ENCODE peak calls at places on chromosome 5, in seven cellular contexts. Y, Z, T, P, L, M and R are unnamed samples.

GRCh38 chr5:90386099-90386710 is 23.4 kb downstream of the CETN3 start:
- DNase-seq in P (no peak), T (no peak), M (no peak), Z (no peak), Y (no peak), L (peak), R (no peak)

GRCh38 chr5:142671801-142672200 is 14.1 kb downstream of the FGF1 start:
- DNase-seq in Z (no peak), T (no peak), Y (no peak), P (no peak), M (peak), L (peak), R (no peak)

GRCh38 chr5:58366461-58366860 is 93.4 kb downstream of the PLK2 start:
- DNase-seq in L (peak), Z (no peak), M (peak), T (no peak), P (no peak), Y (no peak), R (no peak)

GRCh38 chr5:132487841-132488555 is 2.6 kb downstream of the IRF1 start:
- DNase-seq in M (no peak), T (no peak), P (no peak), Y (no peak), L (no peak), Z (no peak), R (no peak)

GRCh38 chr5:73170522-73170921 is 2.5 kb upstream of the TMEM174 start:
- DNase-seq in P (no peak), M (no peak), T (no peak), Z (no peak), L (no peak), Y (peak), R (peak)

GRCh38 chr5:138709216-138709615 is 44.0 kb upstream of the CTNNA1 start:
- DNase-seq in Z (no peak), M (no peak), T (no peak), Y (no peak), L (no peak), P (no peak), R (no peak)

GRCh38 chr5:137710086-137710485 is 25.8 kb downstream of the KLHL3 start:
- DNase-seq in L (no peak), P (no peak), M (peak), Z (no peak), T (no peak), Y (no peak), R (no peak)

GRCh38 chr5:153926201-153926600 is 112.5 kb downstream of the FAM114A2 start:
- DNase-seq in Y (no peak), Z (no peak), L (no peak), M (no peak), T (no peak), P (no peak), R (no peak)

GRCh38 chr5:57779383-57780223 is 297.0 kb upstream of the ACTBL2 start:
- DNase-seq in Z (peak), Y (peak), L (no peak), T (no peak), M (peak), P (no peak), R (peak)

GRCh38 chr5:80754900-80755299 is 100.1 kb upstream of the DHFR start:
- DNase-seq in T (no peak), Y (no peak), Z (peak), P (peak), M (peak), L (peak), R (no peak)

GRCh38 chr5:158560170-158560569 is 539.5 kb downstream of the EBF1 start:
- DNase-seq in T (no peak), L (peak), Z (no peak), P (peak), M (peak), Y (no peak), R (no peak)

GRCh38 chr5:133249593-133249992 is 197.8 kb downstream of the HSPA4 start:
- DNase-seq in T (no peak), Y (no peak), M (no peak), Z (no peak), P (no peak), L (no peak), R (no peak)

GRCh38 chr5:170571331-170571731 is 67.5 kb downstream of the KCNIP1 start:
- DNase-seq in P (no peak), T (no peak), L (peak), Z (no peak), M (peak), Y (no peak), R (no peak)

GRCh38 chr5:159290741-159291140 is 27.7 kb downstream of the UBLCP1 start:
- DNase-seq in P (no peak), Z (no peak), L (no peak), Y (no peak), M (no peak), T (no peak), R (no peak)

GRCh38 chr5:114402206-114402605 is 40.3 kb downstream of the KCNN2 start:
- DNase-seq in L (no peak), M (no peak), Z (no peak), T (no peak), Y (no peak), P (no peak), R (no peak)

GRCh38 chr5:141515946-141516647 is 27.2 kb downstream of the PCDHGC5 start:
- DNase-seq in Z (no peak), Y (no peak), M (no peak), T (no peak), L (no peak), P (no peak), R (no peak)

GRCh38 chr5:17118631-17119030 is 98.8 kb upstream of the BASP1 start:
- DNase-seq in Z (no peak), T (no peak), P (no peak), L (peak), M (peak), Y (no peak), R (peak)

GRCh38 chr5:36528588-36528987 is 77.8 kb upstream of the SLC1A3 start:
- DNase-seq in Y (no peak), M (no peak), Z (no peak), P (no peak), L (no peak), T (no peak), R (no peak)

GRCh38 chr5:136201870-136202269 is 8.9 kb upstream of the SMIM32 start:
- DNase-seq in Z (no peak), T (no peak), P (no peak), Y (no peak), L (no peak), M (no peak), R (no peak)

GRCh38 chr5:112529525-112529924 is 110.4 kb upstream of the EPB41L4A start:
- DNase-seq in P (no peak), L (no peak), Z (no peak), Y (no peak), T (no peak), M (no peak), R (no peak)

GRCh38 chr5:146254223-146254622 is 50.8 kb downstream of the RBM27 start:
- DNase-seq in L (no peak), T (no peak), Y (no peak), M (no peak), Z (no peak), P (no peak), R (no peak)

GRCh38 chr5:21711854-21712752 is 1141.0 kb downstream of the CDH12 start:
- DNase-seq in M (no peak), L (no peak), Z (no peak), Y (no peak), T (no peak), P (no peak), R (no peak)

GRCh38 chr5:180315762-180316212 is 23.9 kb upstream of the MAPK9 start:
- DNase-seq in T (peak), M (peak), Y (peak), L (no peak), Z (peak), P (peak), R (peak)

GRCh38 chr5:173907686-173908371 is 19.7 kb downstream of the CPEB4 start:
- DNase-seq in L (no peak), Z (no peak), Y (no peak), P (no peak), T (no peak), M (no peak), R (no peak)